ENCODE peak calls at places on chromosomes 2 and 18, in seven cellular contexts. A is upper lobe of left lung, O is HepG2, Y is IMR-90, B is GM12878, Q is body of pancreas, T is HCT116. L is an unnamed sample.

GRCh38 chr2:176449852-176450251 is 180.6 kb downstream of the MTX2 start:
- ATAC-seq in A (no peak), O (no peak), Y (no peak), B (no peak), Q (no peak), T (no peak), L (no peak)

GRCh38 chr18:49988733-49989132 is 175.4 kb upstream of the ACAA2 start:
- ATAC-seq in A (peak; percentile 45), O (no peak), Y (no peak), B (no peak), Q (no peak), T (no peak), L (no peak)

GRCh38 chr2:74877376-74877775 is 43.4 kb downstream of the HK2 start:
- ATAC-seq in A (no peak), O (no peak), Y (no peak), B (no peak), Q (no peak), T (no peak), L (no peak)

GRCh38 chr2:118040889-118041288 is 27.0 kb upstream of the CCDC93 start:
- ATAC-seq in A (no peak), O (no peak), Y (no peak), B (no peak), Q (no peak), T (no peak), L (no peak)

GRCh38 chr2:144364988-144365738 is 154.8 kb downstream of the ZEB2 start:
- ATAC-seq in A (no peak), O (peak; percentile 51), Y (no peak), B (peak; percentile 98), Q (no peak), T (no peak), L (no peak)

GRCh38 chr18:32343634-32344033 is 127.0 kb downstream of the GAREM1 start:
- ATAC-seq in A (no peak), O (no peak), Y (no peak), B (no peak), Q (no peak), T (no peak), L (no peak)

GRCh38 chr2:172836386-172837200 is 100.9 kb downstream of the RAPGEF4 start:
- ATAC-seq in A (peak; percentile 83), O (no peak), Y (peak; percentile 61), B (no peak), Q (peak; percentile 45), T (peak; percentile 79), L (peak; percentile 86)

GRCh38 chr2:161570424-161571050 is 53.7 kb upstream of the SLC4A10 start:
- ATAC-seq in A (no peak), O (peak; percentile 89), Y (no peak), B (peak; percentile 74), Q (no peak), T (peak; percentile 74), L (no peak)

GRCh38 chr18:46034230-46034629 is 37.8 kb downstream of the PSTPIP2 start:
- ATAC-seq in A (no peak), O (no peak), Y (no peak), B (no peak), Q (no peak), T (no peak), L (no peak)

GRCh38 chr2:72998724-72999123 is 72.8 kb downstream of the SFXN5 start:
- ATAC-seq in A (no peak), O (no peak), Y (no peak), B (no peak), Q (no peak), T (no peak), L (no peak)

GRCh38 chr2:99238599-99238998 is 16.9 kb downstream of the LYG2 start:
- ATAC-seq in A (no peak), O (no peak), Y (no peak), B (no peak), Q (no peak), T (no peak), L (no peak)

GRCh38 chr2:168194784-168195522 is 52.4 kb downstream of the STK39 start:
- ATAC-seq in A (no peak), O (no peak), Y (peak; percentile 27), B (peak; percentile 89), Q (no peak), T (no peak), L (no peak)

GRCh38 chr2:136052374-136053362 is 65.3 kb downstream of the CXCR4 start:
- ATAC-seq in A (no peak), O (no peak), Y (no peak), B (peak; percentile 67), Q (no peak), T (no peak), L (no peak)

GRCh38 chr2:26503238-26503880 is 25.4 kb upstream of the OTOF start:
- ATAC-seq in A (peak; percentile 91), O (peak; percentile 95), Y (peak; percentile 79), B (peak; percentile 98), Q (peak; percentile 97), T (peak; percentile 99), L (peak; percentile 93)
- TF ChIP-seq POLR2A in A (no peak), O (no peak), Y (no peak), B (peak; percentile 48), Q (peak; percentile 61), T (no peak), L (peak; percentile 7)

GRCh38 chr2:95297088-95297487 is at the start of gene KCNIP3:
- ATAC-seq in A (no peak), O (no peak), Y (peak; percentile 17), B (no peak), Q (peak; percentile 65), T (no peak), L (no peak)

GRCh38 chr2:95300391-95300938 is 3.3 kb downstream of the KCNIP3 start:
- ATAC-seq in A (no peak), O (no peak), Y (no peak), B (no peak), Q (no peak), T (peak; percentile 31), L (no peak)

GRCh38 chr2:95297639-95298395 is 670 bp downstream of the KCNIP3 start:
- ATAC-seq in A (no peak), O (no peak), Y (no peak), B (no peak), Q (no peak), T (no peak), L (no peak)

GRCh38 chr2:95299961-95300360 is 2.8 kb downstream of the KCNIP3 start:
- ATAC-seq in A (no peak), O (no peak), Y (no peak), B (no peak), Q (no peak), T (no peak), L (no peak)

DNA sequence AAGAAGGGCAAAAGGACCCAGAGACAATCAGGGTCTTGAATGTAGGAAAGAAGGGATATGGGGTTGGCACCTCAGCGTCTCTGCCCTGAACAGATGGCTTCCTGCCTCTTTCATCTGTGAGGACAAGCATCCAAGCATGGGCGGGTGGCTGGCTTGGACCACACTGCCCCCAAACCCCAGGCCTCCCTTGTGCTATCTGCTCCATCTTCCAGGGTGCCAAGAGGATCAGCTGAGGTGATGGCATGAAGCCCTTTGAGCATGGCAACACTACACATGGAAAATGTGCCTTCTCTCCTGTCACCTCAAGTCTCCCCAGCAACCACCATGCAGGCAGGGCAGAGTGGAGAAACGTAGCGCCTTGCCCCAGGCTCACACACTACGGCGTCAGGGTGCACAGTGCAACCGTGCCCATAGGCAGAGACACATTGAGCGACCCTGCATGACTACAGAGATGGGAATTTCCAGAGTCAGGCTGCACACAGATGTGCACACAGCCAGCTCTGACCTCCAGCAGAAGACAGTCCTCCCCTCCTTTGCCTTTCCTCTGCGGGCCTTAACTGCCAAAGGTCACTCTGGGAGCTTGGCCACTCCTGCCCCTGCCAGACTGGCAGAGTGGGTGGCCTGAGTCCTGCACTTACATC is 1.4 kb downstream of the KCNIP3 start:
- ATAC-seq in A (no peak), O (no peak), Y (no peak), B (no peak), Q (no peak), T (no peak), L (no peak)
- H3K27me3 ChIP-seq in A (no peaks in the 10 kb centered on the region), O (peaks cover 8% of the 10 kb centered on the region), Y (peaks cover 34% of the 10 kb centered on the region), B (no peaks in the 10 kb centered on the region), Q (no peaks in the 10 kb centered on the region), T (no peaks in the 10 kb centered on the region), L (peaks cover 41% of the 10 kb centered on the region)

GRCh38 chr18:69908838-69909237 is 38.8 kb downstream of the CD226 start:
- ATAC-seq in A (no peak), O (no peak), Y (no peak), B (no peak), Q (no peak), T (no peak), L (no peak)
- TF ChIP-seq POLR2A in A (no peak), O (no peak), Y (no peak), B (no peak), Q (no peak), T (no peak), L (no peak)

GRCh38 chr2:216761809-216762208 is 66.5 kb upstream of the IGFBP5 start:
- ATAC-seq in A (no peak), O (no peak), Y (no peak), B (no peak), Q (no peak), T (no peak), L (no peak)
- H3K27me3 ChIP-seq in A (no peaks in the 10 kb centered on the region), O (no peaks in the 10 kb centered on the region), Y (peaks cover 13% of the 10 kb centered on the region), B (no peaks in the 10 kb centered on the region), Q (no peaks in the 10 kb centered on the region), T (peaks cover 78% of the 10 kb centered on the region), L (no peaks in the 10 kb centered on the region)

GRCh38 chr2:19435815-19436214 is 77.4 kb upstream of the OSR1 start:
- ATAC-seq in A (no peak), O (no peak), Y (no peak), B (no peak), Q (no peak), T (no peak), L (no peak)
- TF ChIP-seq POLR2A in A (no peak), O (no peak), Y (no peak), B (no peak), Q (no peak), T (no peak), L (no peak)

DNA sequence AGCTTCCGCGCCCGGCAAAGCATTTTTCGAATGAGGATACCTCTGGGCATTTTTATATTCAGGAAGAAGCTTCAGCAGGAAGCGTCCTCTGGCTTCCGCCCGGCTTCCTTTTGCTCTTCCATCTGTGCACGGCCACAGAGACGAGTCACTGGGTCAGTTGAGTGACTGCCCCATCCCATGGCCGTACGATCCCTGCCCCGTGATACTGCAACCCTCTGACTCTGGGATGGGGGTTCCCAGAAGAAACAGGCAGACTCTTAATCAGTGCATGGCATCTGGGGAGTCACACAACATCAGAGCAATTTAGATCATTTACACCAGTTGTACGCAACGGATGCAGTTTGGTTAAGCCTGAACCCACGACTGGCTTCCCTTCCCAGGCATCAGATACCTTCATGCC is 40.9 kb downstream of the SLC4A3 start:
- ATAC-seq in A (no peak), O (no peak), Y (no peak), B (no peak), Q (no peak), T (no peak), L (no peak)
- H3K27me3 ChIP-seq in A (no peaks in the 10 kb centered on the region), O (peaks cover 6% of the 10 kb centered on the region), Y (peaks cover 43% of the 10 kb centered on the region), B (no peaks in the 10 kb centered on the region), Q (no peaks in the 10 kb centered on the region), T (no peaks in the 10 kb centered on the region), L (no peaks in the 10 kb centered on the region)

DNA sequence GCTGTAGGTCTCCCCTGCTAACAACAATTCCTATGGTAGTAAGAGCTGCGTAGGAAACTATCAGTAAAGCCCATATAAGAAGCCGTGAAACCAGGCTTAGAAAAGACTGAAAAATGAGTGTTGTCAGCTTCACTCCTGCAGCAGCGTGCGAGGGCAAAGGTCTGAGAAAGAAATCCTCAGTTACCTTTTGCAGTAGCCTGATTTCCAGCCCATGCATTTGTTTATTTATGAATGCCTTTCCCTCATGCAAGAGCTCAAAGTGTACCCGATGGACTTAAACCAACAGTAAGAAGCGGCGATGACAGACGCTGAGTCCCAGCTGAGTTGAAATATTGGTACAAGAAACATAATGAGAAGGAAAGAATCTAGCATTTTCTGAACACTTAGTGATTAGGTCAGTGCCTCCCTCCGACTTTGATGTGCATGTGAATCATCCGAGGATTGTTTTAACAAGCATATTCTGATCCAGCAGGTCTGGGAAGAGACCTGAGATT is 15.0 kb upstream of the POLI start:
- ATAC-seq in A (no peak), O (peak; percentile 98), Y (peak; percentile 60), B (no peak), Q (peak; percentile 84), T (peak; percentile 77), L (no peak)
- TF ChIP-seq POLR2A in A (no peak), O (no peak), Y (no peak), B (no peak), Q (peak; percentile 32), T (no peak), L (no peak)